ENCODE peak calls at places on chromosome 2, in four cellular contexts. Y, E, U and L are unnamed samples.

GRCh38 chr2:12102679-12103078 is 356.2 kb downstream of the LPIN1 start:
- DNase-seq in U (no peak), E (no peak), Y (no peak), L (no peak)

GRCh38 chr2:240567872-240568677 is at the start of gene RNPEPL1:
- DNase-seq in Y (peak), E (peak), U (no peak), L (peak)

GRCh38 chr2:32942728-32943485 is 3.8 kb upstream of the LTBP1 start:
- DNase-seq in U (no peak), Y (no peak), E (no peak), L (no peak)

GRCh38 chr2:110662560-110662959 is 15.3 kb downstream of the BUB1 start:
- DNase-seq in Y (no peak), E (no peak), U (no peak), L (no peak)

GRCh38 chr2:61588566-61588965 is 50.4 kb upstream of the XPO1 start:
- DNase-seq in E (no peak), U (no peak), Y (no peak), L (no peak)

GRCh38 chr2:20061476-20061875 is 10.0 kb upstream of the LAPTM4A start:
- DNase-seq in U (peak), Y (no peak), E (no peak), L (no peak)

GRCh38 chr2:75047907-75048625 is 89.6 kb downstream of the POLE4 start:
- DNase-seq in Y (no peak), E (no peak), U (peak), L (peak)

GRCh38 chr2:191870744-191871143 is 23.9 kb upstream of the CAVIN2 start:
- DNase-seq in U (no peak), Y (no peak), E (no peak), L (no peak)

GRCh38 chr2:232632904-232633412 is 446 bp upstream of the EFHD1 start:
- DNase-seq in E (no peak), Y (no peak), U (peak), L (no peak)

GRCh38 chr2:118249970-118250369 is 161.7 kb downstream of the INSIG2 start:
- DNase-seq in E (peak), Y (no peak), U (peak), L (no peak)

GRCh38 chr2:180056367-180057118 is 49.4 kb upstream of the CWC22 start:
- DNase-seq in Y (no peak), U (no peak), E (no peak), L (no peak)

GRCh38 chr2:234495801-234496441 is 960 bp downstream of the ARL4C start:
- DNase-seq in Y (no peak), E (peak), U (peak), L (peak)

GRCh38 chr2:218781691-218782528 is at the start of gene CYP27A1:
- DNase-seq in E (peak), U (peak), Y (no peak), L (peak)

GRCh38 chr2:102478686-102479470 is 5.9 kb downstream of the SLC9A4 start:
- DNase-seq in U (no peak), Y (no peak), E (no peak), L (no peak)

GRCh38 chr2:98296435-98296834 is 49.8 kb upstream of the CNGA3 start:
- DNase-seq in E (no peak), Y (no peak), U (no peak), L (no peak)

GRCh38 chr2:238449909-238450417 is 23.2 kb downstream of the ASB1 start:
- DNase-seq in U (peak), Y (no peak), E (no peak), L (no peak)

GRCh38 chr2:33210626-33211025 is 263.9 kb downstream of the LTBP1 start:
- DNase-seq in U (peak), Y (no peak), E (no peak), L (no peak)